ENCODE peak calls at places on chromosomes 1 and 21, in five cellular contexts. One of them, this sample, is unnamed.

GRCh38 chr1:167784876-167785550 is 63.2 kb downstream of the MPZL1 start:
- DNase-seq in K562: no peak
- DNase-seq in H1: no peak
- DNase-seq in GM12878: no peak
- DNase-seq in HepG2: no peak
- DNase-seq in this sample: no peak

GRCh38 chr1:103108525-103109150 is 316 bp upstream of the COL11A1 start:
- DNase-seq in K562: no peak
- DNase-seq in H1: peak
- DNase-seq in GM12878: no peak
- DNase-seq in HepG2: no peak
- DNase-seq in this sample: no peak

GRCh38 chr1:41511239-41511540 is 26.7 kb upstream of the EDN2 start:
- DNase-seq in K562: no peak
- DNase-seq in H1: no peak
- DNase-seq in GM12878: no peak
- DNase-seq in HepG2: no peak
- DNase-seq in this sample: no peak

GRCh38 chr1:167554028-167554779 is 642 bp upstream of the CREG1 start:
- DNase-seq in K562: peak
- DNase-seq in H1: peak
- DNase-seq in GM12878: no peak
- DNase-seq in HepG2: no peak
- DNase-seq in this sample: no peak

GRCh38 chr1:22114083-22115012 is 28.5 kb downstream of the WNT4 start:
- DNase-seq in K562: no peak
- DNase-seq in H1: peak
- DNase-seq in GM12878: no peak
- DNase-seq in HepG2: no peak
- DNase-seq in this sample: no peak

GRCh38 chr1:32817815-32818786 is 648 bp downstream of the S100PBP start:
- DNase-seq in K562: peak
- DNase-seq in H1: peak
- DNase-seq in GM12878: no peak
- DNase-seq in HepG2: peak
- DNase-seq in this sample: peak

GRCh38 chr1:226066415-226067077 is 4.0 kb downstream of the H3-3A start:
- DNase-seq in K562: no peak
- DNase-seq in H1: no peak
- DNase-seq in GM12878: no peak
- DNase-seq in HepG2: no peak
- DNase-seq in this sample: peak

GRCh38 chr1:66197785-66198184 is 336.2 kb upstream of the SGIP1 start:
- DNase-seq in K562: no peak
- DNase-seq in H1: no peak
- DNase-seq in GM12878: no peak
- DNase-seq in HepG2: no peak
- DNase-seq in this sample: no peak

GRCh38 chr1:162709870-162710269 is 77.6 kb downstream of the DDR2 start:
- DNase-seq in K562: no peak
- DNase-seq in H1: no peak
- DNase-seq in GM12878: no peak
- DNase-seq in HepG2: no peak
- DNase-seq in this sample: no peak

GRCh38 chr1:90835661-90836344 is 118.7 kb upstream of the BARHL2 start:
- DNase-seq in K562: no peak
- DNase-seq in H1: peak
- DNase-seq in GM12878: no peak
- DNase-seq in HepG2: no peak
- DNase-seq in this sample: no peak

GRCh38 chr1:153985984-153986761 is at the start of gene RAB13:
- DNase-seq in K562: peak
- DNase-seq in H1: peak
- DNase-seq in GM12878: no peak
- DNase-seq in HepG2: peak
- DNase-seq in this sample: peak

DNA sequence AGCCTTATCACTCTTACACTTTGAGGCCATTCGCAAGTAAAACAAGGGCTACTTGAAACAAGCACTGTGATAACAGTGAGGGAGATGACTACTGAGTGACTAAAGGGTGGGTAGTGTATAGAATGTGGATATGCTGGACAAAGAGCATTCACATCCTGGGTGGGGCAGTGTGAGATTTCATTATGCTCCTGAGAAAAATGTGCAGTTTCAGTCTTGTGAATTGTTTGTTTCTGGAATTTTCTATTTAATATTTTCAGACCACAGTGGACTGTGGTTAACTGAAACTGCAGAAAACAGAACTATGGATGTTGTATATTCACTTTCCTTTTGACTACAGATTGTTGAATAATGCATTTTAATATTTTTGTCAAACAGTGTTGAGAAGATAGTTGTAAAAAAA is 25.1 kb upstream of the B3GALT2 start:
- DNase-seq in K562: no peak
- DNase-seq in H1: no peak
- DNase-seq in GM12878: peak
- DNase-seq in HepG2: peak
- DNase-seq in this sample: peak
- TF ChIP-seq RFX5 in K562: no peak
- TF ChIP-seq RFX5 in H1: no peak
- TF ChIP-seq RFX5 in GM12878: no peak
- TF ChIP-seq RFX5 in HepG2: no peak
- TF ChIP-seq RFX5 in this sample: no peak

DNA sequence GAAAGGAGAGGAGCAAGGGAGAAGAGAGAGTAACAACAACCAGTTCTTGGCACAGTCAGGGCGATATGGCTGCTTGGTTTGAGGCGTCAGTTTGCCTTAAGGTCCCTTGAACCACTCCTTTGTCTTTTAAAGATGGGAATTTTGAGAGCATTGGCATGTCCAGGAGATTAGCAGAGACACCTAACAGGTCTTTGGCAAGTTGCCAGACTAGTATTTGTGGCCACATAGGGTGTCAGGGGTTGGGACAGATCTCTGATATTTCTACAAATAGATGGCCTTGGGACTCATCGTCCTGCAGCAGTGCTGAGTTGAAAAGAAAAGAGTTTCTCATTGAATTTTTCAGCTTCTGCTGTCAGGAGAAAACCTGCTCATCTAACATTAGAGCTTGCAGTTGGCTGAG is 55.3 kb upstream of the KCND3 start:
- DNase-seq in K562: peak
- DNase-seq in H1: no peak
- DNase-seq in GM12878: no peak
- DNase-seq in HepG2: no peak
- DNase-seq in this sample: no peak
- TF ChIP-seq KDM1A in K562: no peak
- TF ChIP-seq KDM1A in H1: no peak
- TF ChIP-seq KDM1A in GM12878: no peak
- TF ChIP-seq KDM1A in HepG2: no peak
- TF ChIP-seq KDM1A in this sample: no peak

GRCh38 chr1:27031235-27032118 is 18.8 kb upstream of the TENT5B start:
- DNase-seq in K562: no peak
- DNase-seq in H1: peak
- DNase-seq in GM12878: no peak
- DNase-seq in HepG2: no peak
- DNase-seq in this sample: no peak

GRCh38 chr1:27029517-27029916 is 16.9 kb upstream of the TENT5B start:
- DNase-seq in K562: no peak
- DNase-seq in H1: no peak
- DNase-seq in GM12878: no peak
- DNase-seq in HepG2: no peak
- DNase-seq in this sample: no peak

GRCh38 chr1:27025718-27026117 is 13.1 kb upstream of the TENT5B start:
- DNase-seq in K562: no peak
- DNase-seq in H1: no peak
- DNase-seq in GM12878: no peak
- DNase-seq in HepG2: no peak
- DNase-seq in this sample: no peak

GRCh38 chr1:27027575-27028250 is 15.1 kb upstream of the TENT5B start:
- DNase-seq in K562: peak
- DNase-seq in H1: no peak
- DNase-seq in GM12878: no peak
- DNase-seq in HepG2: peak
- DNase-seq in this sample: no peak

DNA sequence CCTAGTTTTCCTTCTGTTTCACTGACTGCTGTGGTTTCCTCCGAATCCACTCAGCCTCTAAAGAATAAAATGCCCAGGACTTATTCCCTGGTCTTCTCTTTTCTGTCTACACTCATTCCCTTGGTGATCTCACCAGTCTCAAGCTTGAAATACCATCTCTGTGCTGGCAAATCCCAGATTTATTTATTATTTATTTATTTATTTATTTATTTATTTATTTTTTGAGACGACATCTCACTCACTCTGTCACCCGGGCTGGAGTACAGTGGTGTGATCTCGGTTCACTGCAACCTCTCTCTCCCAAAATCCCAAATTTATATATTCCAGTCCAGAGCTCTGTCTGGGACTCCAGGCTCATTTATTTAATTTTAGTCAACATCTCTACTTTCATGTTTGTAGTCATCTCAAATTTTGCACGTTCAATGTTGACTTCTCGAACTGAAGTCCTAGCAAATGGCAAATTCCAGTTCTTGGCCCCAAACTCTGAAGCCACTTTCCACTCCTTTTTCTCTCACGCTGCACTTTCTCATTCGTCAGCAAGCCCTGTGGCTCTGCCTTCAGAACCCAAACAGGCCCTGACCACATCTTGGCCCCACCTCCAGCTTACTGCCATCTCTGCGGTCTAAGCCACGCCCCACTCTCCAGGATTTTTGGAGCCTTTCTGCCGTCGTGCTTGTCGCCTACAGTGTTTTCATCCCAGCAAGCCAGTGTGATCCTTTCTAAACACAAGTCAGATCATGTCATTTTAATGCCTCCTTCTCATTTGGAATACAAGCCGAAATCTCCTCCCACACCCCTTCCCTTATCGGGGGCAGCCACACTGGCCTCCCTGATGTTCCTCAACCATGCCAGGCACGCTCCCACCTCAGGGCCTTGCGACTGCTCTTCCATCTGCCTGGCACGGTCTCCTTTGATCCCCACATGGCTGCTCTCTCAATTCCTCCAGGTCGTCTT is 14.2 kb upstream of the TENT5B start:
- DNase-seq in K562: peak
- DNase-seq in H1: peak
- DNase-seq in GM12878: no peak
- DNase-seq in HepG2: no peak
- DNase-seq in this sample: no peak
- TF ChIP-seq RFX5 in K562: no peak
- TF ChIP-seq RFX5 in H1: no peak
- TF ChIP-seq RFX5 in GM12878: no peak
- TF ChIP-seq RFX5 in HepG2: no peak
- TF ChIP-seq RFX5 in this sample: no peak

DNA sequence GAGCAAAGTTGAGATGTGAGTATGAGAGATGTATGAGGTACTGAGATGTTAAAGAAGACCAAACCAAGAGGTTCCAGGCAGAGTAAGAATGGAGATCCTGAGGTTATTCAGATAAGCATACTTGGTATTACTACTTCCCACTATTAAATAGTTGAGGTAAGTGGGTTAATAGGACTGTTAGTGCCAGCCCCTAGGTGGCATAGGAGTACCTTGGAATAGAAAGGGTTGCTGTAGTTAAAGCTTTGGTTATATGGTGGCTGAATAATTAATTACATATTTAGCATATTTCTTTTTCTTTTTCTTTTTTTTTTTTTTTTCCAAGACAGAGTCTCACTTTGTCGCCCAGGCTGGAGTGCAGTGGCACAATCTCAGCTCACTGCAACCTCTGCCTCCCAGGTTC is 397.9 kb upstream of the TMPRSS15 start:
- DNase-seq in K562: no peak
- DNase-seq in H1: no peak
- DNase-seq in GM12878: no peak
- DNase-seq in HepG2: no peak
- DNase-seq in this sample: peak
- TF ChIP-seq KDM1A in K562: no peak
- TF ChIP-seq KDM1A in H1: no peak
- TF ChIP-seq KDM1A in GM12878: no peak
- TF ChIP-seq KDM1A in HepG2: no peak
- TF ChIP-seq KDM1A in this sample: no peak

GRCh38 chr1:37465596-37466517 is 8.5 kb upstream of the ZC3H12A start:
- DNase-seq in K562: no peak
- DNase-seq in H1: no peak
- DNase-seq in GM12878: no peak
- DNase-seq in HepG2: no peak
- DNase-seq in this sample: no peak

GRCh38 chr1:37458551-37458950 is 15.8 kb upstream of the ZC3H12A start:
- DNase-seq in K562: peak
- DNase-seq in H1: no peak
- DNase-seq in GM12878: no peak
- DNase-seq in HepG2: no peak
- DNase-seq in this sample: peak

GRCh38 chr1:37468037-37468436 is 6.3 kb upstream of the ZC3H12A start:
- DNase-seq in K562: no peak
- DNase-seq in H1: no peak
- DNase-seq in GM12878: no peak
- DNase-seq in HepG2: no peak
- DNase-seq in this sample: no peak

GRCh38 chr1:37461698-37462436 is 12.5 kb upstream of the ZC3H12A start:
- DNase-seq in K562: no peak
- DNase-seq in H1: no peak
- DNase-seq in GM12878: no peak
- DNase-seq in HepG2: peak
- DNase-seq in this sample: peak

GRCh38 chr1:37464443-37464842 is 9.9 kb upstream of the ZC3H12A start:
- DNase-seq in K562: no peak
- DNase-seq in H1: no peak
- DNase-seq in GM12878: no peak
- DNase-seq in HepG2: no peak
- DNase-seq in this sample: no peak
- TF ChIP-seq RFX5 in K562: no peak
- TF ChIP-seq RFX5 in H1: no peak
- TF ChIP-seq RFX5 in GM12878: no peak
- TF ChIP-seq RFX5 in HepG2: no peak
- TF ChIP-seq RFX5 in this sample: no peak